ENCODE peak calls at places on chromosome X, in six cellular contexts. T, Q, O, R, M and H are unnamed samples.

GRCh38 chrX:17669458-17669857 is 67.8 kb upstream of the SCML1 start:
- DNase-seq in T (no peak), Q (no peak), O (no peak), R (no peak), M (no peak), H (no peak)

GRCh38 chrX:17262123-17262522 is 112.9 kb upstream of the NHS start:
- DNase-seq in T (no peak), Q (no peak), O (no peak), R (no peak), M (no peak), H (no peak)

GRCh38 chrX:71095555-71095970 is at the start of gene FOXO4:
- DNase-seq in T (peak), Q (peak), O (peak), R (peak), M (peak), H (peak)

GRCh38 chrX:130330706-130331105 is 9.0 kb upstream of the SLC25A14 start:
- DNase-seq in T (peak), Q (peak), O (no peak), R (peak), M (peak), H (peak)

GRCh38 chrX:68659385-68659784 is 11.9 kb downstream of the STARD8 start:
- DNase-seq in T (no peak), Q (no peak), O (no peak), R (no peak), M (no peak), H (no peak)

GRCh38 chrX:4787971-4788370 is 1074.5 kb upstream of the PRKX start:
- DNase-seq in T (no peak), Q (no peak), O (no peak), R (no peak), M (no peak), H (no peak)

GRCh38 chrX:130874751-130875150 is 28.3 kb downstream of the ENOX2 start:
- DNase-seq in T (no peak), Q (no peak), O (no peak), R (no peak), M (no peak), H (no peak)

GRCh38 chrX:6228720-6229119 is at the start of gene NLGN4X:
- DNase-seq in T (peak), Q (peak), O (no peak), R (no peak), M (no peak), H (peak)

GRCh38 chrX:21373637-21374162 is 518 bp upstream of the CNKSR2 start:
- DNase-seq in T (peak), Q (peak), O (peak), R (peak), M (no peak), H (no peak)

GRCh38 chrX:154600962-154601374 is 16.0 kb downstream of the CTAG1A start:
- DNase-seq in T (no peak), Q (no peak), O (no peak), R (no peak), M (no peak), H (no peak)

DNA sequence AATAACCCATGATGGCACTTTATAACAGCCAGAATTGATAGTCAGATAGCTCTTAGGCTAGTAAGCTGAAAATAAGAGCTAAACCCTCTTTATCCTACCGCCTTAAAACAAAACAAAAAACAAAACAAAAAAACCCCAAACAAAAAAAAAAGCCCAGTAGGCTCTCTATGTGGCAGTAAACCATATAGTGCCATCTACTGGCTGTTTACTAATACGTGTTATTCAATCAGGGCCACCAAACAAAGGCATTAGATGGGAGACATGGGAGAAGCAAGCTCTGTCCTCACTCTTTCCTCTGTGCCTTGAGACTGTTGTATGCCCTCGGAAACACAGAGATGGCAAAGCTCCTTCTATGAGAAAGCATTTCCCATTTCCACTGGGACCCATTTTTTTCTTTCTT is 148.8 kb upstream of the MID1 start:
- DNase-seq in T (no peak), Q (no peak), O (no peak), R (no peak), M (no peak), H (no peak)
- TF ChIP-seq CTCF in T (no peak), Q (peak), O (no peak), R (peak), M (peak), H (peak)

GRCh38 chrX:30626402-30626801 is 26.8 kb upstream of the GK start:
- DNase-seq in T (no peak), Q (no peak), O (no peak), R (no peak), M (no peak), H (no peak)

GRCh38 chrX:30618160-30618765 is 35.0 kb upstream of the GK start:
- DNase-seq in T (no peak), Q (no peak), O (no peak), R (no peak), M (no peak), H (no peak)

GRCh38 chrX:30620125-30620524 is 33.1 kb upstream of the GK start:
- DNase-seq in T (no peak), Q (no peak), O (no peak), R (no peak), M (no peak), H (no peak)

GRCh38 chrX:30622361-30622760 is 30.9 kb upstream of the GK start:
- DNase-seq in T (no peak), Q (no peak), O (no peak), R (no peak), M (no peak), H (no peak)

GRCh38 chrX:30620980-30621716 is 32.1 kb upstream of the GK start:
- DNase-seq in T (no peak), Q (no peak), O (no peak), R (no peak), M (no peak), H (no peak)
- TF ChIP-seq CTCF in T (no peak), Q (no peak), O (no peak), R (no peak), M (no peak), H (no peak)

DNA sequence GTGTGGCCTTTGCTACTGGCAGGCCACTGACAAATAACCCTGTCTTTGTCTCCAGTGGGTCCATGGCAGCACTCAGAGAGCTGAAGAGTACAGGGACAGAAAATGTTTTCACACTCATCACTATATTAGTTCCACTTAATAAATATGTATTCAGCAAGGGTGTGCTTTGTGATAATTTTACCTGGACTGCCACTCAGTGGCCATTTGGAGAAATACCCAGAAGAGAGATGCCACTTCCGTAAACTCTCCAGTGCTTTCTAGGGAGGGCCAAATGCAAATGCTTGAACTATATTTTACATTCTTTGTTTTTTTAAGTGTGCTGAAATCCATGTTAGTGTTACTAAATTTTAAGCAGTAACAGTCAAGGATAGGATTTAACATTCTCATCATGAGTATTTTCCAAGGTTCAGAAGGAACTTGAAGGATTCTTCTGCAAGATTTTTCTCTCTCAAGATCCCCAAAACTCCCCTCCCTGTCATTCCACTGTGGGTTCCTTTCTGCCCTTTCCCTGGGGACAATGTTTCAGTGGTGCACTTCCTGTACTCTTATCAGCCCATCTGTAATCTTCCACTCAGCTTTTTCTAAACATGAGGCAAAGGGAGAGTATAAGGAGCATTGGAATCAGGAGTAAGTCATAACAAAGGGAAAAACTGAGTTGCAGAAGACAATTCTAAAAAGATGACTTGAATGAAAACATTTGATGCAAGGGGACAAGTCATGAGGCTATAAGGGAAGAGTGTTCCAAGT is 46.0 kb downstream of the TFDP3 start:
- DNase-seq in T (no peak), Q (peak), O (no peak), R (no peak), M (no peak), H (no peak)
- TF ChIP-seq CTCF in T (peak), Q (peak), O (no peak), R (no peak), M (peak), H (peak)

GRCh38 chrX:135697614-135698013 is 15.8 kb upstream of the CT45A1 start:
- DNase-seq in T (no peak), Q (no peak), O (no peak), R (no peak), M (no peak), H (no peak)
- TF ChIP-seq CTCF in T (no peak), Q (peak), O (no peak), R (no peak), M (no peak), H (no peak)

GRCh38 chrX:56029691-56030090 is 202.5 kb upstream of the KLF8 start:
- DNase-seq in T (no peak), Q (no peak), O (no peak), R (no peak), M (no peak), H (no peak)
- TF ChIP-seq CTCF in T (no peak), Q (no peak), O (no peak), R (no peak), M (no peak), H (no peak)

DNA sequence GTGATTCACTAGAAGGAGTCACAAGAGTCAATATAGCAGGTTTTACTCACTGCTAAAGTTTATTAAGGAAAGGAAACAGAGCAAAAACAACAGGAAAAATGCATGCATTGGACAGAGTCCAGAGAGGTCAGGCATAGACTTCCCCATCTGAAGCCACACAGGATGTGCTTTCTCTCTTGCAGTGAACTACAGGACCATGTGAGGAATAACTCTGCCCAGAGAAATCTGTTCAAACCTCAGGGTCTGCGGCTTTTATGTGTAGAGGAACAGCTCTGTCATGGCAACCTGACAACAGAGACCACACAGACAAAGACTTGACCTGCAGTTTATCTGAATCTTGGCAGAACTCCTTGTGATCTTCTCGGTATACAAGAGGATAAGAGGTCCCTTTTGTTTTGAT is 46.3 kb upstream of the LONRF3 start:
- DNase-seq in T (no peak), Q (no peak), O (no peak), R (no peak), M (no peak), H (no peak)
- TF ChIP-seq CTCF in T (no peak), Q (no peak), O (no peak), R (no peak), M (no peak), H (no peak)

GRCh38 chrX:140057001-140057411 is 91.7 kb upstream of the CXorf66 start:
- DNase-seq in T (peak), Q (peak), O (peak), R (peak), M (peak), H (peak)
- TF ChIP-seq CTCF in T (peak), Q (peak), O (peak), R (peak), M (peak), H (peak)

GRCh38 chrX:101799387-101799786 is 132.4 kb downstream of the ZMAT1 start:
- DNase-seq in T (peak), Q (peak), O (peak), R (peak), M (peak), H (peak)

GRCh38 chrX:101803451-101803850 is 128.4 kb downstream of the ZMAT1 start:
- DNase-seq in T (no peak), Q (no peak), O (no peak), R (no peak), M (no peak), H (peak)
- TF ChIP-seq CTCF in T (peak), Q (peak), O (no peak), R (no peak), M (peak), H (peak)

DNA sequence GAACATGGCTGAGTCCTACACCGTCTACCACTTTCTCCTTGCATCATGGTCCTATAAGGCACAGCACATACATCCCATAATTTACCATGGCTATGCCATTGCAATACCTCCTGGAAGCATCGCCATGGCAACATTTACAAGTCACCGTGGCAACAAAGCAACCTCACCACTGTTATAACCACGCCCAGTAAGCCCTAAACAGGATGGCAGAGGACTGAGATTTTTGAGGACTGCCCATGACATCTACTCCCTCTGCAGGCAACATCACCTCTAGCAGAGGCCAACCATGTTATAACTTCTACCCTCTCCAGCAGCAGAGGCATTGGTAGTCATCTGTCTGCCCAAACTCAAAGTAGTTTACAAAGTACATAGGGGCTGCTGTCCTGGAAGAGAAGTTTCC is 29.7 kb downstream of the BCOR start:
- DNase-seq in T (no peak), Q (peak), O (no peak), R (no peak), M (no peak), H (no peak)
- TF ChIP-seq CTCF in T (no peak), Q (peak), O (no peak), R (no peak), M (no peak), H (no peak)